ENCODE peak calls at places on chromosomes 7 and 10, in ten cellular contexts. H is G401; Y is AG04450; A is NCI-H1092; E is mammary epithelial cell; T is WTC11; K is cardiac muscle cell; J is stimulated activated CD8-positive, alpha-beta memory T cell treated with anti-CD3 and anti-CD28 coated beads, Interleukin-12 subunit alpha, Interleukin-12 subunit beta, amount 100 ng/mL, for 4 hours; M is small intestine; C is EH. I is an unnamed sample.

GRCh38 chr10:124558901-124559321 is 97.3 kb downstream of the LHPP start:
- DNase-seq in C (peak; percentile 37), T (no peak), H (no peak), A (no peak), Y (no peak), J (no peak), K (no peak), M (no peak), E (no peak), I (no peak)

GRCh38 chr10:121593676-121594075 is 4.6 kb downstream of the FGFR2 start:
- DNase-seq in J (no peak), Y (no peak), M (no peak), A (no peak), C (no peak), H (no peak), K (no peak), E (no peak), T (no peak), I (no peak)

GRCh38 chr7:127514499-127514898 is 70.9 kb downstream of the GCC1 start:
- DNase-seq in H (peak; percentile 40), M (peak; percentile 32), E (peak; percentile 11), J (no peak), C (peak; percentile 51), T (no peak), K (peak; percentile 61), Y (peak; percentile 24), A (peak; percentile 36), I (peak; percentile 23)

GRCh38 chr7:36747969-36748574 is 23.8 kb upstream of the AOAH start:
- DNase-seq in H (no peak), E (no peak), Y (no peak), J (no peak), A (no peak), T (no peak), C (no peak), K (peak; percentile 53), M (no peak), I (no peak)

GRCh38 chr10:28768227-28768626 is 90.9 kb downstream of the BAMBI start:
- DNase-seq in A (peak; percentile 21), T (no peak), K (no peak), M (no peak), Y (no peak), C (no peak), E (no peak), H (peak; percentile 12), J (no peak), I (no peak)

GRCh38 chr10:60517805-60518204 is 128.1 kb upstream of the ANK3 start:
- DNase-seq in T (no peak), E (no peak), Y (no peak), J (no peak), A (no peak), M (no peak), H (no peak), K (no peak), C (no peak), I (no peak)

GRCh38 chr10:68598978-68599753 is 39.0 kb downstream of the TET1 start:
- DNase-seq in M (no peak), A (peak; percentile 43), J (no peak), T (peak; percentile 33), H (peak; percentile 57), K (peak; percentile 85), C (peak; percentile 77), Y (peak; percentile 32), E (peak; percentile 41), I (peak; percentile 38)

GRCh38 chr7:28115261-28115660 is 65.3 kb downstream of the JAZF1 start:
- DNase-seq in C (no peak), E (no peak), T (no peak), K (no peak), H (no peak), M (no peak), Y (no peak), J (no peak), A (no peak), I (no peak)

GRCh38 chr7:24334012-24334411 is 50.0 kb downstream of the NPY start:
- DNase-seq in M (no peak), E (no peak), J (no peak), A (no peak), H (no peak), K (no peak), T (no peak), Y (no peak), C (no peak), I (no peak)

GRCh38 chr10:47081264-47081663 is 170.0 kb downstream of the PTPN20 start:
- DNase-seq in M (no peak), A (no peak), E (no peak), Y (no peak), T (no peak), J (no peak), C (no peak), K (no peak), H (no peak), I (no peak)

GRCh38 chr7:34133356-34133982 is 228.1 kb downstream of the BMPER start:
- DNase-seq in C (peak; percentile 89), J (no peak), E (peak; percentile 91), M (no peak), H (no peak), T (no peak), K (peak; percentile 85), Y (peak; percentile 52), A (no peak), I (no peak)

GRCh38 chr7:28647076-28647421 is 234.7 kb downstream of the CREB5 start:
- DNase-seq in Y (no peak), K (no peak), J (no peak), M (no peak), C (no peak), H (no peak), E (no peak), T (no peak), A (no peak), I (peak; percentile 8)

GRCh38 chr7:92461027-92462003 is 14.0 kb downstream of the GATAD1 start:
- DNase-seq in C (peak; percentile 48), A (peak; percentile 24), Y (no peak), J (no peak), M (peak; percentile 53), K (peak; percentile 69), T (peak; percentile 33), H (peak; percentile 23), E (peak; percentile 9), I (no peak)

GRCh38 chr7:43926193-43927043 is at the start of gene UBE2D4:
- DNase-seq in K (peak; percentile 70), Y (no peak), E (peak; percentile 83), T (peak; percentile 77), A (peak; percentile 90), H (peak; percentile 92), M (peak; percentile 92), C (peak; percentile 69), J (peak; percentile 85), I (peak; percentile 93)

GRCh38 chr7:137001478-137001877 is 133.0 kb downstream of the CHRM2 start:
- DNase-seq in K (no peak), A (no peak), Y (no peak), J (no peak), C (peak; percentile 28), E (no peak), H (no peak), T (no peak), M (no peak), I (no peak)

GRCh38 chr7:40447345-40447744 is 312.5 kb downstream of the SUGCT start:
- DNase-seq in A (no peak), T (peak; percentile 15), K (no peak), Y (no peak), C (no peak), E (no peak), M (peak; percentile 2), H (no peak), J (no peak), I (no peak)

GRCh38 chr7:55497521-55497920 is 74.8 kb downstream of the VOPP1 start:
- DNase-seq in T (no peak), C (no peak), E (no peak), M (no peak), Y (no peak), K (no peak), A (no peak), H (no peak), J (no peak), I (no peak)

GRCh38 chr7:142855756-142856564 is 1.1 kb downstream of the EPHB6 start:
- DNase-seq in M (no peak), E (no peak), K (peak; percentile 78), J (no peak), H (peak; percentile 25), T (no peak), C (peak; percentile 29), Y (no peak), A (no peak), I (peak; percentile 37)

GRCh38 chr10:805635-806305 is 116.3 kb upstream of the DIP2C start:
- DNase-seq in H (no peak), C (no peak), M (no peak), A (no peak), K (no peak), J (no peak), Y (no peak), T (no peak), E (no peak), I (no peak)

GRCh38 chr10:1360011-1360580 is 303.9 kb downstream of the WDR37 start:
- DNase-seq in A (no peak), K (no peak), M (no peak), T (peak; percentile 76), C (no peak), Y (no peak), J (no peak), H (no peak), E (no peak), I (no peak)

GRCh38 chr7:157514306-157514705 is 177.5 kb downstream of the DNAJB6 start:
- DNase-seq in A (no peak), E (no peak), C (no peak), K (no peak), T (no peak), M (no peak), H (no peak), Y (no peak), J (no peak), I (no peak)

GRCh38 chr10:132636358-132636757 is 98.8 kb downstream of the INPP5A start:
- DNase-seq in C (no peak), A (no peak), K (no peak), E (no peak), H (no peak), T (no peak), M (no peak), Y (no peak), J (no peak), I (no peak)

GRCh38 chr7:12111461-12112405 is 99.4 kb upstream of the TMEM106B start:
- DNase-seq in A (peak; percentile 71), T (peak; percentile 74), K (peak; percentile 52), Y (no peak), C (peak; percentile 27), E (no peak), H (peak; percentile 8), M (peak; percentile 39), J (no peak), I (no peak)

GRCh38 chr7:75928600-75928939 is 13.6 kb downstream of the POR start:
- DNase-seq in Y (no peak), K (no peak), A (no peak), E (no peak), H (no peak), M (no peak), J (no peak), T (no peak), C (peak; percentile 18), I (no peak)

GRCh38 chr10:12981570-12981969 is 19.9 kb downstream of the CCDC3 start:
- DNase-seq in K (peak; percentile 49), A (no peak), T (no peak), M (no peak), C (no peak), Y (peak; percentile 29), J (no peak), E (peak; percentile 67), H (no peak), I (no peak)

GRCh38 chr10:63466168-63466935 is 575 bp upstream of the JMJD1C start:
- DNase-seq in A (no peak), H (peak; percentile 69), K (peak; percentile 71), C (peak; percentile 69), Y (no peak), E (no peak), T (no peak), M (peak; percentile 64), J (peak; percentile 9), I (peak; percentile 33)

GRCh38 chr7:143967398-143967797 is 12.8 kb downstream of the OR2F1 start:
- DNase-seq in C (no peak), M (no peak), J (no peak), A (no peak), K (no peak), E (no peak), T (no peak), H (no peak), Y (no peak), I (no peak)

GRCh38 chr10:1156616-1156886 is 100.4 kb downstream of the WDR37 start:
- DNase-seq in M (no peak), K (no peak), T (no peak), C (no peak), Y (no peak), A (no peak), E (no peak), H (no peak), J (no peak), I (no peak)

I was measured in cerebellum.